ENCODE peak calls at places on chromosomes 16 and 17, in four cellular contexts. X, L, U and H are unnamed samples.

GRCh38 chr16:64238576-64238975 is 883.3 kb downstream of the CDH11 start:
- DNase-seq in X (no peak), L (no peak), U (no peak), H (no peak)

GRCh38 chr17:882827-883585 is 96.6 kb downstream of the NXN start:
- DNase-seq in X (no peak), L (peak), U (peak), H (peak)

GRCh38 chr16:51577621-51578303 is 426.7 kb upstream of the SALL1 start:
- DNase-seq in X (peak), L (no peak), U (no peak), H (no peak)

GRCh38 chr16:27698266-27698665 is 148.3 kb downstream of the KATNIP start:
- DNase-seq in X (no peak), L (no peak), U (no peak), H (no peak)

GRCh38 chr17:511833-512251 is 159.2 kb upstream of the RPH3AL start:
- DNase-seq in X (no peak), L (no peak), U (no peak), H (no peak)

GRCh38 chr17:44198721-44199552 is 747 bp downstream of the ATXN7L3 start:
- DNase-seq in X (peak), L (no peak), U (peak), H (peak)

GRCh38 chr17:79840204-79840988 is 1.2 kb upstream of the CBX4 start:
- DNase-seq in X (peak), L (peak), U (peak), H (peak)

GRCh38 chr17:10073026-10073425 is 125.4 kb downstream of the GAS7 start:
- DNase-seq in X (no peak), L (no peak), U (no peak), H (no peak)

GRCh38 chr17:43891851-43892671 is 15.3 kb downstream of the MPP2 start:
- DNase-seq in X (no peak), L (no peak), U (no peak), H (no peak)

GRCh38 chr16:4058386-4058785 is 57.9 kb downstream of the ADCY9 start:
- DNase-seq in X (no peak), L (no peak), U (no peak), H (no peak)

GRCh38 chr17:63697341-63698286 is 2.3 kb downstream of the LIMD2 start:
- DNase-seq in X (peak), L (no peak), U (peak), H (peak)

GRCh38 chr16:74213372-74213771 is 83.2 kb upstream of the PSMD7 start:
- DNase-seq in X (no peak), L (no peak), U (no peak), H (no peak)

GRCh38 chr17:18859256-18859655 is 1.3 kb downstream of the PRPSAP2 start:
- DNase-seq in X (no peak), L (no peak), U (no peak), H (no peak)

DNA sequence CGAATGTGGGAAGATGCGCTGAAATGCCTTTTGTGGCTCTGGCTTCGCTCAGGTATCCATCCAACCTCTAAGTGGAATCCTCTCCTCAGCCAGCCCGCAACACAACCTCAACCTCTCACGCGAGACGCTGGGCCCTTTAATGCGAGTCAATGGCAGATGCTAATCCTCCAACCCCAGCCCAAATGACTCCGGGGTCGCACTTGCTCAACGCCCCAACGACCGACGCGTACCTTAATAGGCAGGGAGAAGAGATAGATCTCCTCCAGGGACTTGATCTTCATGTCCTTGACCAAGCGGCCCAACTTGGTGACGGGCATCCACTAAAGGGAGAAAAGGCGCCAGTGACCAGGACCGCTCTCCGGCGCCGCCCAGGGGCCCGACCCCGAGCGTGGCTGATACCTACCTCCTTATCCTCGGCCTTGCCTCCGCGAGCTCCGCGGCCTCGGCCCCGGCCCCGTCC is 550 bp downstream of the RPS2 start:
- DNase-seq in X (peak), L (no peak), U (no peak), H (no peak)
- TF ChIP-seq CTCF in X (no peak), L (no peak), U (peak), H (no peak)

DNA sequence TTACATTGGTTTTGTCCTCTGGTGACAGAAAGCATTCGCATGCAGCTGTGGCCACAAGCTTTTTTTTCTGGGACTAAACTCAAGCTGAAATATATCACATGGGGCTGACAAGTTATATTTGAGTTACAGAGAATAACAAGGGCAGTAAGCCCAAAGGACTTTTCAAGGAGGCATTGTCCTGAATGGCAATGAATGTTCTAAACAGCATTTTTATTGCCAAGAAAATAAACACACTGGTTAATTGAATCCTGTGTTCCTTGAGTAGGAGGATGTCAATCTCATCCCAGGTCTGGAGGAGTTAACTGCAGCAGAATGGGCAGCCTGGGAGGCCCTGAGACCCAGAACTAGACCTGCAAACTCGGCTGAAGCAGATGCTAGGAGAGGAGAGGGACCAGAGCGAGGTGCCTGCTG is 114.5 kb downstream of the COPRS start:
- DNase-seq in X (no peak), L (no peak), U (no peak), H (no peak)
- TF ChIP-seq EP300 in X (no peak), L (no peak), U (no peak), H (no peak)

GRCh38 chr16:9169094-9169493 is 77.7 kb downstream of the HAPSTR1 start:
- DNase-seq in X (no peak), L (no peak), U (no peak), H (no peak)
- TF ChIP-seq CTCF in X (no peak), L (no peak), U (no peak), H (no peak)

GRCh38 chr17:74454197-74455024 is 12.0 kb upstream of the CD300A start:
- DNase-seq in X (no peak), L (no peak), U (peak), H (no peak)
- TF ChIP-seq EP300 in X (no peak), L (peak), U (no peak), H (no peak)

DNA sequence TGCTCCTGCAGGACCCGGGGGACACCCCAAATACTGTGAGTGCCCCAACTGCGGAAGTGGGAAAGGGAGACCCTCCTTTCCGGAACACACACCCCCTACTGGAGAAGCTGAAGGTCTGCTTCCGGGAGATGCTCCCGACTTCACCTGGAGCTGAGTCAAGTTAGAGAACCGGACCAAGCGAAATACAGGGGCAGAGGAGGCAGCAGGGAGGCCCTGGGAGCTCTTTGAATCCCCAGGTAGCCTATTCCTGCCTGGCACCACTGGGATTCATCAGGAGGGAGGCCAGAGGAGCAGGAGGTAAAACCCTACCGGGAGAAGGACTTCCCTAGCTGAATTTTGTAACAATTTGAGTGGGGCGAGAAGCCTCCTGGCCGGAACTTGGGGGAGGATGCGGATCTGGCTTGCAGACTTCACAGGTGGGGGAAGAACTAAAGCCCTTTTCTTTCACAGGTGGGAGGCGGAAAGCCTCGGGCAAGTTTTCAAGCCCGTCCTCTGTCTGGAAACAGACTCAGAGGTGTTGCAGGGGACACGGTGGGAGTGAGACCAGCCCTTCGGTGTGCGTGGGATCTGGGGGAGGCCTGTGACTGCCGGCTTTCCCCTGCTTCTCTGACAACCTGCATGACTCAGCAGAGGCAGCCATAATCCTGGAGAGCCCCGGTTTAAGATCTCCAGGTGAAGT is 22.4 kb upstream of the TEKT1 start:
- DNase-seq in X (peak), L (no peak), U (no peak), H (no peak)
- TF ChIP-seq CTCF in X (peak), L (no peak), U (no peak), H (no peak)